ENCODE peak calls at places on chromosomes 11 and 22, in seven cellular contexts. I is endothelial cell, G is AG10803, H is left ventricle myocardium inferior, S is IMR-90, L is progenitor cell of endocrine pancreas, W is pulmonary artery endothelial cell. C is an unnamed sample.

GRCh38 chr11:59175104-59175503 is 3.2 kb downstream of the DTX4 start:
- DNase-seq in I (no peak), G (no peak), H (no peak), S (no peak), L (no peak), W (no peak), C (peak)

GRCh38 chr11:83971063-83971462 is 684.9 kb upstream of the CCDC90B start:
- DNase-seq in I (no peak), G (peak), H (no peak), S (peak), L (no peak), W (no peak), C (peak)

GRCh38 chr11:85806876-85807275 is 4.1 kb downstream of the SYTL2 start:
- DNase-seq in I (no peak), G (no peak), H (no peak), S (no peak), L (no peak), W (no peak), C (no peak)

GRCh38 chr11:27427183-27427980 is 45.2 kb downstream of the LGR4 start:
- DNase-seq in I (no peak), G (peak), H (no peak), S (peak), L (no peak), W (no peak), C (no peak)

GRCh38 chr11:65279713-65280459 is 18.1 kb downstream of the POLA2 start:
- DNase-seq in I (no peak), G (peak), H (no peak), S (peak), L (no peak), W (peak), C (no peak)

GRCh38 chr11:19121646-19122045 is 4.7 kb downstream of the ZDHHC13 start:
- DNase-seq in I (no peak), G (peak), H (no peak), S (peak), L (no peak), W (no peak), C (no peak)

GRCh38 chr11:86699036-86699791 is 26.8 kb upstream of the ME3 start:
- DNase-seq in I (no peak), G (peak), H (no peak), S (peak), L (no peak), W (no peak), C (no peak)

GRCh38 chr22:32079110-32080089 is 36.3 kb downstream of the SLC5A1 start:
- DNase-seq in I (no peak), G (peak), H (no peak), S (peak), L (no peak), W (no peak), C (no peak)

GRCh38 chr22:47442821-47443220 is 680.4 kb downstream of the TBC1D22A start:
- DNase-seq in I (no peak), G (no peak), H (no peak), S (no peak), L (no peak), W (no peak), C (no peak)

GRCh38 chr11:61579398-61580291 is 1.2 kb downstream of the SYT7 start:
- DNase-seq in I (no peak), G (no peak), H (no peak), S (no peak), L (no peak), W (no peak), C (no peak)

GRCh38 chr11:3162410-3163240 is 2.5 kb downstream of the OSBPL5 start:
- DNase-seq in I (no peak), G (no peak), H (peak), S (no peak), L (no peak), W (no peak), C (peak)

GRCh38 chr22:35477911-35478582 is 62.6 kb upstream of the RASD2 start:
- DNase-seq in I (no peak), G (peak), H (peak), S (peak), L (no peak), W (peak), C (no peak)

GRCh38 chr11:9142732-9143131 is 51.3 kb upstream of the SCUBE2 start:
- DNase-seq in I (no peak), G (no peak), H (no peak), S (no peak), L (no peak), W (no peak), C (peak)

GRCh38 chr11:88535916-88536547 is 198.5 kb upstream of the CTSC start:
- DNase-seq in I (no peak), G (peak), H (no peak), S (peak), L (no peak), W (peak), C (no peak)

GRCh38 chr11:639324-639977 is 2.4 kb downstream of the DRD4 start:
- DNase-seq in I (no peak), G (no peak), H (no peak), S (no peak), L (no peak), W (no peak), C (no peak)

GRCh38 chr11:69492201-69492991 is 10.9 kb downstream of the LINC01488 start:
- DNase-seq in I (no peak), G (peak), H (peak), S (peak), L (no peak), W (no peak), C (no peak)

GRCh38 chr11:134278356-134278755 is 2.2 kb downstream of the GLB1L3 start:
- DNase-seq in I (no peak), G (no peak), H (no peak), S (no peak), L (no peak), W (no peak), C (no peak)

GRCh38 chr11:20388096-20389055 is 860 bp downstream of the PRMT3 start:
- DNase-seq in I (no peak), G (peak), H (no peak), S (no peak), L (no peak), W (no peak), C (no peak)

GRCh38 chr11:128525411-128526243 is 61.7 kb downstream of the ETS1 start:
- DNase-seq in I (no peak), G (peak), H (no peak), S (peak), L (no peak), W (no peak), C (no peak)

GRCh38 chr11:30131535-30131934 is 99.3 kb upstream of the FSHB start:
- DNase-seq in I (no peak), G (no peak), H (no peak), S (no peak), L (no peak), W (no peak), C (no peak)

GRCh38 chr22:45922256-45922655 is 54.7 kb downstream of the WNT7B start:
- DNase-seq in I (no peak), G (no peak), H (no peak), S (no peak), L (no peak), W (no peak), C (no peak)

GRCh38 chr11:15657264-15657663 is 542.5 kb downstream of the INSC start:
- DNase-seq in I (no peak), G (no peak), H (no peak), S (no peak), L (no peak), W (no peak), C (no peak)

GRCh38 chr11:126268361-126268707 is 361 bp downstream of the SRPRA start:
- DNase-seq in I (peak), G (no peak), H (no peak), S (no peak), L (no peak), W (no peak), C (no peak)

GRCh38 chr11:107562647-107563208 is 2.8 kb downstream of the ALKBH8 start:
- DNase-seq in I (no peak), G (peak), H (no peak), S (peak), L (no peak), W (peak), C (no peak)

GRCh38 chr11:122175316-122175715 is 59.3 kb upstream of the BLID start:
- DNase-seq in I (no peak), G (no peak), H (no peak), S (no peak), L (no peak), W (no peak), C (no peak)

GRCh38 chr22:44664149-44664548 is 37.9 kb upstream of the PRR5 start:
- DNase-seq in I (no peak), G (peak), H (peak), S (peak), L (no peak), W (no peak), C (peak)

GRCh38 chr22:46776486-46776826 is 14.0 kb downstream of the TBC1D22A start:
- DNase-seq in I (no peak), G (no peak), H (no peak), S (no peak), L (no peak), W (no peak), C (no peak)

GRCh38 chr11:70548976-70549375 is 150.6 kb downstream of the CTTN start:
- DNase-seq in I (no peak), G (no peak), H (no peak), S (no peak), L (no peak), W (no peak), C (no peak)

GRCh38 chr22:50218996-50219727 is 18.4 kb downstream of the SELENOO start:
- DNase-seq in I (no peak), G (peak), H (peak), S (peak), L (no peak), W (no peak), C (no peak)

GRCh38 chr11:20203836-20204235 is 43.6 kb upstream of the DBX1 start:
- DNase-seq in I (no peak), G (no peak), H (no peak), S (no peak), L (no peak), W (no peak), C (no peak)

GRCh38 chr22:20579273-20580120 is 72.1 kb downstream of the MED15 start:
- DNase-seq in I (no peak), G (no peak), H (peak), S (no peak), L (no peak), W (no peak), C (no peak)

GRCh38 chr11:103619480-103619879 is 417.0 kb upstream of the DDI1 start:
- DNase-seq in I (no peak), G (no peak), H (no peak), S (no peak), L (no peak), W (no peak), C (no peak)

GRCh38 chr11:64268687-64269379 is 15.6 kb downstream of the BAD start:
- DNase-seq in I (no peak), G (peak), H (peak), S (peak), L (no peak), W (peak), C (no peak)

GRCh38 chr11:20042025-20042639 is 118.1 kb downstream of the DBX1 start:
- DNase-seq in I (no peak), G (no peak), H (no peak), S (peak), L (no peak), W (no peak), C (no peak)